ENCODE peak calls at places on chromosomes 16 and 17, in four cellular contexts. L is pancreas, O is Caco-2, N is fibroblast of mammary gland. D is an unnamed sample.

GRCh38 chr17:62929320-62929719 is 36.7 kb upstream of the TANC2 start:
- DNase-seq in L (no peak), O (no peak), N (no peak), D (no peak)

GRCh38 chr17:49659983-49660382 is 17.9 kb downstream of the SPOP start:
- DNase-seq in L (no peak), O (no peak), N (no peak), D (no peak)

GRCh38 chr16:7532534-7532933 is 199.9 kb downstream of the RBFOX1 start:
- DNase-seq in L (no peak), O (no peak), N (no peak), D (no peak)

GRCh38 chr17:7354262-7354781 is 634 bp upstream of the TMEM95 start:
- DNase-seq in L (no peak), O (no peak), N (peak), D (no peak)

GRCh38 chr17:47776330-47777197 is 43.5 kb downstream of the TBX21 start:
- DNase-seq in L (peak), O (peak), N (peak), D (peak)

GRCh38 chr17:64787921-64788271 is 125.8 kb upstream of the SMURF2 start:
- DNase-seq in L (no peak), O (peak), N (no peak), D (no peak)

GRCh38 chr17:13346081-13346533 is 255.6 kb downstream of the HS3ST3A1 start:
- DNase-seq in L (no peak), O (no peak), N (peak), D (no peak)

GRCh38 chr17:2837147-2837561 is 40.9 kb downstream of the RAP1GAP2 start:
- DNase-seq in L (no peak), O (no peak), N (no peak), D (no peak)

GRCh38 chr17:5781236-5781927 is 197.1 kb upstream of the NLRP1 start:
- DNase-seq in L (no peak), O (no peak), N (no peak), D (no peak)

GRCh38 chr17:81920612-81921530 is 2.9 kb upstream of the SIRT7 start:
- DNase-seq in L (no peak), O (no peak), N (no peak), D (no peak)

DNA sequence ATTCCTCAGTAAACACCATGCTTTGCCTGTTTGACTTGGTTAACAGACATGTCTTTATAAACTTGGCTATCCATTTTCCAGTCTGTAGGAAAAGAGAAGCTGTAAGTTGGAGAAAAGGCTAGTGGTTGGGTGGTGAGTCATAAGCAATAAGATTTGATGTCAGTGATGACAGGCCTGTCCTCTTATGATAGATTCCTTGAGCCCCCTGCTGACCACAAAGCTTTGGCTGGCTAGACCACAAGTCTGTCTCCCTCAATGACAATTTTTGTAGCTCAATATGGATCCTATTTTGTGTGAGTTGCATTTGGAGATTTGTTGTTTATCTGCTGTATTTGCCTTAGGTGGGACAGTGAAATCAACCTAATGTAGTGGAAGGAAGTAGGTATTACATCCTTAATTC is 67.6 kb downstream of the SIAH1 start:
- DNase-seq in L (no peak), O (no peak), N (peak), D (no peak)
- TF ChIP-seq CTCF in L (no peak), O (no peak), N (no peak), D (peak)

GRCh38 chr16:10388987-10389386 is 3.1 kb downstream of the ATF7IP2 start:
- DNase-seq in L (no peak), O (no peak), N (no peak), D (no peak)

GRCh38 chr16:10386517-10387377 is 886 bp downstream of the ATF7IP2 start:
- DNase-seq in L (no peak), O (no peak), N (peak), D (no peak)

GRCh38 chr16:10383626-10384025 is 2.2 kb upstream of the ATF7IP2 start:
- DNase-seq in L (no peak), O (no peak), N (no peak), D (no peak)

GRCh38 chr16:10387378-10387681 is 1.5 kb downstream of the ATF7IP2 start:
- DNase-seq in L (no peak), O (no peak), N (no peak), D (no peak)

DNA sequence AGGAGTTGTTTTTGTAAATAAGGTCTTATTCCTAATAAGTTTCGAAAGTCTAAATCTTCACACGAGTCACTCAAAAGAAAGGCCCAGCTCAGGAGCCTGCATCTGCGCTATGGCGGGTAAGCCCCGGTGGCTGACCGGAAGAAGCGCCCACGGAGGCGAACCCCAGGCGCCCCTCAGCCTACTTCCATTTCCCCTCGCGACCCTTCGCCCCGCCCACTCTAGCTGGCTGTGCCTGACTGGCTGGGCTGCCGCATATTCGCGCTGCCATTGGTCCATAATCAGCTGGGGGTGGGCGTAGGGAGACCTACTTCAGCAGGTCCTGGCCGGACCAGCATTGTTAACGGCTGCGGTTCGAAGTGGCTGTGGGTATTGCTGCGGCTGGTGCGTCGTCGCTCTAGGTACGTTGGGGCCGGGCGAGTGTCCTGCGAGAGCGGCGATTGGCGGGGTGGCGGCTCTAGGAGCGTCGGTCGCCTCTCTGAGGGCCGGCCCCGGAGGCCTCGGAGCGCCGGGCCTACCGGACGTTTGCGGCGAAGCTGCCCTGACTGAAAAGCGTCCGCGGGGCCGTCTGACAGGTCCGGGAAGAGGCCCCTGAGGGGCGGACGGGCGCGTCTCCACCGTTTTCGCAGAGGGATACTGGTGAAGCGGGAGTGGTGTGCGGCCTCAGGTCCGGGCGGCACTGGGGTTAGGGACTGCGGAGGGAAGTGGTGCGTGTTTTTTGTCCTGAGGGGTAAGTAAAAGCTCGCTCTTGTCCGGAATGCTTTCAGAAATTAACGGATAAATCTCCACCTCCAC is at the start of gene ATF7IP2:
- DNase-seq in L (peak), O (peak), N (peak), D (peak)
- TF ChIP-seq CTCF in L (no peak), O (no peak), N (no peak), D (no peak)

GRCh38 chr16:83940157-83940556 is 12.9 kb upstream of the OSGIN1 start:
- DNase-seq in L (no peak), O (no peak), N (no peak), D (no peak)
- TF ChIP-seq CTCF in L (no peak), O (no peak), N (no peak), D (no peak)

GRCh38 chr17:14808425-14808824 is 456.7 kb downstream of the PMP22 start:
- DNase-seq in L (no peak), O (no peak), N (no peak), D (no peak)

GRCh38 chr17:14815079-14815478 is 450.0 kb downstream of the PMP22 start:
- DNase-seq in L (no peak), O (no peak), N (peak), D (no peak)

GRCh38 chr17:14818469-14818868 is 446.7 kb downstream of the PMP22 start:
- DNase-seq in L (no peak), O (no peak), N (peak), D (no peak)

GRCh38 chr17:14813649-14814048 is 451.5 kb downstream of the PMP22 start:
- DNase-seq in L (no peak), O (no peak), N (peak), D (peak)
- TF ChIP-seq CTCF in L (no peak), O (peak), N (no peak), D (peak)

DNA sequence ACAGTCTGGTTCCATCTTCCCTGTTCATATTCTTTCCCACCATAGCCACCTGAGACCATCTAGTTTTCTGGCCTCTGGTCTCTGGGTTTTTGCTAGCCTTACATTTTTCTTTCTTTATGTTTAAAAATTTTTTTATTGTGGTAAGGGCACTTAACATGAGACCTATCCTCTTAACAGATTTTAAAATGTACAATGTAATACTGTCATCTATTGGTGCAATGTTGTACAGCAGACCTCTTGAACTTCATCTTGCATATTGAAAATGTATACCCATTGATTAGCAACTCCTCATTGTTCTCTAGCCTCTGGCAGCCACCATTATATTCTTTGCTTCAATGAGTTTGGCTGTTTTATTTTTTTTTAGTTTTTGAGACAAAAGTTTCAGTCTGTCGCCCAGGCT is 39.2 kb downstream of the ITGAM start:
- DNase-seq in L (no peak), O (no peak), N (no peak), D (no peak)
- TF ChIP-seq CTCF in L (no peak), O (no peak), N (peak), D (no peak)

GRCh38 chr16:83887088-83887487 is 11.8 kb upstream of the MLYCD start:
- DNase-seq in L (no peak), O (no peak), N (peak), D (no peak)
- TF ChIP-seq CTCF in L (no peak), O (peak), N (peak), D (no peak)

GRCh38 chr17:83174859-83175550 is 95.6 kb downstream of the METRNL start:
- DNase-seq in L (no peak), O (no peak), N (no peak), D (no peak)
- TF ChIP-seq CTCF in L (no peak), O (no peak), N (no peak), D (no peak)

DNA sequence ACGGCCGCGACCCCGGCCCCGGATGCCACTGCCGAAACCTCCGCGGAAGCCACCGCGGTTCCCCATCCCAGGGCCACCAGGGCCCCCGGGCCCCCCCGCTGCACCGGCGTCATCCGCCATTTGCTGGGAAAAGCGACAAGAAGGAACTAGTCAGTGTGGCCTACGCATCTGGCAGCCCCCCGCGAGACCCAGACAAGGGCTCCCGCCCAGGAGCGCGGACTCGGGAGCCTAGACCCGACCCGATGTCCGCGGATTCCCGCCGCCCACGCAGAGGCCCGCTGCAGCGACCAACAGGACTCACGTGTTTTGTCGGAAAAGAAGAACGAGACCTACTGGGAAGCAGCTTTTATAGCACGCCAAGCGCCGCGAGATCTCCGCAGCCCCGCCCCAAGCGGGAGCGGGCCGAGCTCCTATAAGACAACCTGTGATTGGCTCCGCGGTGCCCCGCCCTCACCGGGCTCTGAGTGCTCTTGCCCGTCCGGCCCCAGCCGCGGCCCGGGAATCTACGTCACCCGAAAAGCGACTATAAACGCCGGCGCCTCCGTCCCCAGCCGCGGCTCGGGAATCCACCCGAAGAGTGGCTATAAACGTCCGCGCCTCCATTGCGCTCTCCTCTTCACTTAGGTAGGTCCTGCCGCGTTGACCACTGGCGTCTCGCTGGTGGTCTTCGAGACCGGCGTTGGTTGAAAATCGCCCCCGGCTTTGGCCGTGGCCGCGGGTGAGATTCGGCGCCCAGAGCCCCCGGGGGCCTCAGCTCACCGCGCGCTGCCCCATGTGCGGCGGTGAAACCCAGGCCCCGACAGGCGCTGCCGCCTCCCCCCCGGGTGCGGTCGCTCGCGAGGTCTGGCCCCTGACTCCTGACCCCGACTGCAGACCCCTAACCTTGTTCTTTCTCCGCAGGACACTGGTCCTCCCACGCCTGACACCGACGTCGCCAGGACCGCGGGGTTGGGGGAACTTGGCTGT is at the start of gene RPS2:
- DNase-seq in L (peak), O (peak), N (peak), D (peak)
- TF ChIP-seq CTCF in L (no peak), O (no peak), N (no peak), D (no peak)

DNA sequence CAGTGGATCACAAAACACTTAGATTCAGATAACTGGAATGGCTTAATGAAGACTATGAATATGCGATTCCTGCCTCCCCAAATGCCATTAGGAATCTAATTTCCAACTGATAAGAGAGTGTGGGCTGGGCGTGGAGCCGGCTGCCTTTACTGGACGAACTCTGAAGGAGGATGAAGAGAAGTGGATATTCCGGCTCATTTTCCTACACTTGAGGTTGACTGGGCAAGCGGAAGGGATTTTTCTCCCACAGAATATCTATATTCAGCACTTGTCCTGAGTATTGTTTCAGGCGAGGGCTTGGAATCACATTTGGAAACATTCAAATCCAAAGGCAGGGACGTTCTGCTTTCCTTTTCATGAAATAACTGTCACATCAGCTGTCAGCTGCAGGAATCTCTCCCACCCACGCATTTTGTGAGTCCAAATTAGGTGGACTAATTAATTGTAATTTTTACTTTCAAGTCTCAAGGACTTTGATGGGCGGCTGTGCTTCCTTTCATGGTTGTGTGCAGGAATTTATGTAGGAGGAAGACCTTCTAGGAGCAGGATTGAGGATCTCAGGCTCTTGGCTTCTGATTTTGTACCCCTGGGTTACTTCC is 138.5 kb downstream of the PITPNC1 start:
- DNase-seq in L (no peak), O (no peak), N (no peak), D (no peak)
- TF ChIP-seq CTCF in L (no peak), O (no peak), N (no peak), D (no peak)

D was measured in endothelial cell.